ENCODE peak calls at places on chromosome 12, in six cellular contexts. Q, B, L, P, G and K are unnamed samples.

GRCh38 chr12:72293701-72294100 is 21.5 kb downstream of the TRHDE start:
- DNase-seq in B (no peak), P (no peak), Q (no peak), L (no peak), G (no peak), K (no peak)

GRCh38 chr12:94263905-94264655 is 115.7 kb downstream of the PLXNC1 start:
- DNase-seq in P (no peak), G (no peak), B (no peak), Q (peak; percentile 45), L (no peak), K (no peak)

GRCh38 chr12:125315771-125316170 is 250.5 kb downstream of the AACS start:
- DNase-seq in B (no peak), Q (no peak), L (no peak), G (no peak), P (no peak), K (no peak)

GRCh38 chr12:114982760-114983159 is 298.8 kb upstream of the TBX3 start:
- DNase-seq in L (no peak), G (no peak), B (no peak), Q (no peak), P (no peak), K (no peak)

GRCh38 chr12:58877243-58877743 is 43.0 kb downstream of the LRIG3 start:
- DNase-seq in B (peak; percentile 55), P (no peak), L (no peak), Q (no peak), G (peak; percentile 88), K (no peak)

GRCh38 chr12:116604883-116605641 is 45.9 kb downstream of the MAP1LC3B2 start:
- DNase-seq in Q (peak; percentile 41), G (peak; percentile 40), B (no peak), L (no peak), P (no peak), K (no peak)

GRCh38 chr12:105032703-105033357 is 46.7 kb downstream of the NOPCHAP1 start:
- DNase-seq in G (no peak), Q (no peak), L (no peak), B (no peak), P (no peak), K (no peak)

GRCh38 chr12:7959278-7960063 is 23.5 kb upstream of the SLC2A3 start:
- DNase-seq in P (peak; percentile 95), G (no peak), L (peak; percentile 23), Q (no peak), B (no peak), K (peak; percentile 88)

GRCh38 chr12:64039285-64039871 is 182.7 kb downstream of the KICS2 start:
- DNase-seq in P (no peak), L (no peak), Q (no peak), B (peak; percentile 21), G (no peak), K (no peak)